ENCODE peak calls at places on chromosomes 3 and 15, in six cellular contexts. H is astrocyte of the spinal cord, E is GM12878, W is HFF-Myc, N is fibroblast of pulmonary artery, L is IMR-90. F is an unnamed sample.

GRCh38 chr3:189292667-189293478 is 121.1 kb downstream of the TPRG1 start:
- DNase-seq in H (no peak), E (no peak), W (no peak), N (no peak), L (no peak), F (no peak)

GRCh38 chr15:87632364-87632763 is 624.2 kb downstream of the NTRK3 start:
- DNase-seq in H (no peak), E (no peak), W (no peak), N (no peak), L (no peak), F (no peak)

GRCh38 chr3:61645148-61645547 is 83.8 kb downstream of the PTPRG start:
- DNase-seq in H (no peak), E (no peak), W (no peak), N (no peak), L (no peak), F (no peak)

GRCh38 chr3:146468234-146468931 is 978 bp downstream of the PLSCR2 start:
- DNase-seq in H (no peak), E (no peak), W (no peak), N (peak), L (peak), F (peak)

GRCh38 chr3:47850803-47851417 is 48.0 kb downstream of the DHX30 start:
- DNase-seq in H (no peak), E (no peak), W (no peak), N (no peak), L (no peak), F (no peak)

GRCh38 chr15:39976291-39977274 is 42.7 kb downstream of the EIF2AK4 start:
- DNase-seq in H (peak), E (no peak), W (no peak), N (peak), L (peak), F (peak)

GRCh38 chr15:66261056-66261455 is 7.5 kb upstream of the MEGF11 start:
- DNase-seq in H (no peak), E (no peak), W (no peak), N (peak), L (no peak), F (no peak)

GRCh38 chr3:177816667-177817208 is 619.5 kb upstream of the TBL1XR1 start:
- DNase-seq in H (peak), E (no peak), W (no peak), N (peak), L (peak), F (peak)

GRCh38 chr3:42071720-42072582 is 19.2 kb upstream of the TRAK1 start:
- DNase-seq in H (peak), E (no peak), W (peak), N (peak), L (peak), F (peak)

GRCh38 chr3:117600112-117600511 is 890.5 kb downstream of the TUSC7 start:
- DNase-seq in H (no peak), E (no peak), W (no peak), N (no peak), L (no peak), F (no peak)

GRCh38 chr3:46228259-46229222 is 13.7 kb upstream of the CCR3 start:
- DNase-seq in H (no peak), E (no peak), W (peak), N (no peak), L (peak), F (peak)

GRCh38 chr3:195808741-195809290 is 2.9 kb downstream of the MUC4 start:
- DNase-seq in H (no peak), E (no peak), W (no peak), N (no peak), L (no peak), F (no peak)

GRCh38 chr15:45678459-45679178 is 43.8 kb downstream of the SQOR start:
- DNase-seq in H (no peak), E (no peak), W (no peak), N (no peak), L (peak), F (peak)

GRCh38 chr3:189507856-189508255 is 123.3 kb upstream of the TP63 start:
- DNase-seq in H (no peak), E (no peak), W (no peak), N (no peak), L (no peak), F (no peak)

GRCh38 chr3:13093687-13094086 is 20.5 kb upstream of the IQSEC1 start:
- DNase-seq in H (no peak), E (no peak), W (no peak), N (no peak), L (peak), F (no peak)

GRCh38 chr15:96974761-96975160 is 644.3 kb downstream of the NR2F2 start:
- DNase-seq in H (no peak), E (no peak), W (no peak), N (no peak), L (no peak), F (no peak)

GRCh38 chr15:75348563-75349350 is 1.9 kb downstream of the NEIL1 start:
- DNase-seq in H (no peak), E (no peak), W (no peak), N (no peak), L (no peak), F (peak)

GRCh38 chr15:92715753-92716152 is 60.2 kb upstream of the FAM174B start:
- DNase-seq in H (peak), E (no peak), W (no peak), N (peak), L (peak), F (no peak)

GRCh38 chr3:186254676-186255665 is 107.1 kb downstream of the DGKG start:
- DNase-seq in H (no peak), E (peak), W (no peak), N (no peak), L (no peak), F (no peak)

GRCh38 chr3:156483426-156483825 is 71.5 kb downstream of the SSR3 start:
- DNase-seq in H (peak), E (peak), W (peak), N (peak), L (peak), F (peak)

GRCh38 chr15:39918688-39919385 is 1.2 kb downstream of the GPR176 start:
- DNase-seq in H (peak), E (no peak), W (no peak), N (peak), L (peak), F (peak)

GRCh38 chr3:159486580-159486979 is 502.1 kb upstream of the IL12A start:
- DNase-seq in H (no peak), E (no peak), W (no peak), N (peak), L (peak), F (peak)

GRCh38 chr3:73404450-73404849 is 220.3 kb downstream of the PDZRN3 start:
- DNase-seq in H (peak), E (no peak), W (no peak), N (no peak), L (no peak), F (no peak)

GRCh38 chr3:77885381-77885780 is 845.5 kb downstream of the ROBO2 start:
- DNase-seq in H (no peak), E (no peak), W (no peak), N (no peak), L (no peak), F (peak)

GRCh38 chr15:98292442-98293240 is 332.1 kb downstream of the ARRDC4 start:
- DNase-seq in H (no peak), E (no peak), W (peak), N (peak), L (no peak), F (peak)

GRCh38 chr3:194548346-194549321 is 61.8 kb upstream of the ATP13A3 start:
- DNase-seq in H (no peak), E (no peak), W (no peak), N (no peak), L (peak), F (no peak)

GRCh38 chr15:85618956-85619491 is 175.7 kb downstream of the KLHL25 start:
- DNase-seq in H (peak), E (no peak), W (peak), N (peak), L (peak), F (peak)

GRCh38 chr15:64045774-64046346 is 425 bp downstream of the DAPK2 start:
- DNase-seq in H (no peak), E (no peak), W (no peak), N (no peak), L (no peak), F (no peak)

GRCh38 chr15:100307241-100307855 is 34.4 kb downstream of the ADAMTS17 start:
- DNase-seq in H (no peak), E (no peak), W (no peak), N (no peak), L (no peak), F (no peak)

GRCh38 chr3:158260392-158260791 is 150.5 kb downstream of the RSRC1 start:
- DNase-seq in H (no peak), E (no peak), W (no peak), N (no peak), L (no peak), F (no peak)

GRCh38 chr3:158368271-158368670 is 202.7 kb upstream of the MLF1 start:
- DNase-seq in H (no peak), E (no peak), W (no peak), N (no peak), L (no peak), F (no peak)

GRCh38 chr15:44810237-44810636 is 73.9 kb downstream of the TRIM69 start:
- DNase-seq in H (no peak), E (no peak), W (no peak), N (no peak), L (no peak), F (no peak)

GRCh38 chr3:184583345-184584000 is 21.9 kb downstream of the EPHB3 start:
- DNase-seq in H (no peak), E (no peak), W (no peak), N (no peak), L (no peak), F (peak)

GRCh38 chr15:93288718-93289117 is 199.7 kb upstream of the RGMA start:
- DNase-seq in H (no peak), E (no peak), W (no peak), N (no peak), L (no peak), F (no peak)

GRCh38 chr3:4314688-4315087 is 11.5 kb downstream of the SETMAR start:
- DNase-seq in H (no peak), E (no peak), W (no peak), N (no peak), L (peak), F (peak)
- TF ChIP-seq CTCF in H (peak), E (peak), W (peak), N (peak), L (peak), F (peak)

GRCh38 chr3:170043506-170043905 is 5.7 kb downstream of the GPR160 start:
- DNase-seq in H (no peak), E (no peak), W (no peak), N (no peak), L (no peak), F (peak)

GRCh38 chr3:170046269-170047132 is 8.7 kb downstream of the GPR160 start:
- DNase-seq in H (no peak), E (no peak), W (no peak), N (no peak), L (no peak), F (no peak)

GRCh38 chr3:170047133-170047404 is 9.3 kb downstream of the GPR160 start:
- DNase-seq in H (no peak), E (no peak), W (no peak), N (no peak), L (no peak), F (no peak)

GRCh38 chr3:170044795-170045244 is 7.0 kb downstream of the GPR160 start:
- DNase-seq in H (no peak), E (peak), W (no peak), N (no peak), L (no peak), F (no peak)

DNA sequence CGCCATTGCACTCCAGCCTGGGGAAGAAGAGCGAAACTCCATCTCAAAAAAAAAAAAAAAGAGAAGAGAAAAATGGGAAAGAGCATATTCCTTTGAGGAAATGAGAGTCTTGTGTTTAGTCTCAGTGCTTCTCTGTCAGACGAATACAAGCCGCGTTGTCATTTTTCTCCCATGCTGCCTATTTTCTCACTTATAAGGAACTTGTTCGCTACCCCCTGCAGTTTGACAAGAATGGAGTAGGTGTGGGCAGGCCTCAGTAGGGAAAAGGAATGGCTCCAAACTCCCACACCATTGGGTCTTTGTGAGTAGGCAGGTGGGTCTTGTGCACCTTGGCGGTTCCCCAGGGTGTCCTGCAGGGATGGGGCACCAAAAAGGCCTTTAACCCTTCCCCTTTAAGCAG is 6.5 kb downstream of the GPR160 start:
- DNase-seq in H (no peak), E (no peak), W (no peak), N (no peak), L (no peak), F (no peak)
- H3K4me3 ChIP-seq in H (no peak), E (peak), W (no peak), N (no peak), L (no peak), F (no peak)

DNA sequence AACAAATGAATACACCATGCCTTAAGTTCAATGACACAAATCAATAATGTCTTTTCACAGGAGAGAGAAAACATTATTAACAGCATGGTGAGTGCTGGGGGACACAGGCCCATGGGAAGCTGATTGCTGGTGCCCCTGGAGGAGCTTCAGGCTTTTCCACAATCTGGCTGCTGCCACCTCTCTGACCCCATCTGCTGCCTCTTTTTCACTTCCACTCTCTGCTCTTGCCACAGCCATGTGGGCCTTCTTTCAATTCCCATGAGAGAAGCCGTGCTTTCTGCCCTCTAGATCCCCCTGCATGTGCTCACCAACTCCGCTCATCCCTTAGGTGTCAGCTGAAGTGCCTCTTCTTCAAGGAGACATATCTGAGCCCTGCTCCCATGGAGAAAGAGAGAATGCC is 21.0 kb upstream of the CTXND1 start:
- DNase-seq in H (no peak), E (no peak), W (no peak), N (no peak), L (no peak), F (no peak)
- TF ChIP-seq CTCF in H (no peak), E (no peak), W (no peak), N (no peak), L (no peak), F (no peak)

DNA sequence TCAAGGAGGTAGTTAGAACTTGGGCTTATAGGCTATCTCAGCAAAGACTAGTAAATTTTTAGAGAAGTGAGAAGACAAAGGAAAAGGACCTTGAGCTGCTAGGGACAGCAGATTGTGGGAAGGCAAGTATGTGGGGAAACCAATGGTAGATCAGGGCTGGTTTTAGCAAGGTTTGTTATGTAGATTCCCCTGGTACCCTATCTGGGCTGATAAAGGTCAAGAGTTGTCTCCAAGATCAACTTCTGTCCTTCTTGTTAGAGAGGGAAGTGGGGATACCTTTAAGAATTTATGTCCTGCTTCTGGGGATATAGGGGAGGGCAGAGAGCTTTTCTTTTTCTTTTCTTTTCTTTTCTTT is 28.9 kb downstream of the KAT2B start:
- DNase-seq in H (no peak), E (no peak), W (no peak), N (no peak), L (no peak), F (no peak)
- H3K4me3 ChIP-seq in H (no peak), E (no peak), W (no peak), N (no peak), L (no peak), F (no peak)